ENCODE peak calls at places on chromosomes 12 and 14, in ten cellular contexts. One of them, this sample, is unnamed.

GRCh38 chr12:124687695-124688301 is 120.4 kb upstream of the NCOR2 start:
- DNase-seq in AG04450: no peak
- DNase-seq in activated B cell treated with CpG ODN at 0.5 μM for 24 hours: no peak
- DNase-seq in Peyer's patch: no peak
- DNase-seq in ascending aorta: no peak
- DNase-seq in body of pancreas: no peak
- DNase-seq in cardiac fibroblast: peak
- DNase-seq in astrocyte of the cerebellum: no peak
- DNase-seq in Caco-2: no peak
- DNase-seq in upper lobe of right lung: no peak
- DNase-seq in this sample: no peak

GRCh38 chr12:8032242-8033152 is at the start of gene FOXJ2:
- DNase-seq in AG04450: no peak
- DNase-seq in activated B cell treated with CpG ODN at 0.5 μM for 24 hours: peak
- DNase-seq in Peyer's patch: peak
- DNase-seq in ascending aorta: no peak
- DNase-seq in body of pancreas: peak
- DNase-seq in cardiac fibroblast: peak
- DNase-seq in astrocyte of the cerebellum: no peak
- DNase-seq in Caco-2: peak
- DNase-seq in upper lobe of right lung: peak
- DNase-seq in this sample: peak

GRCh38 chr12:108833355-108833733 is 24.0 kb downstream of the SSH1 start:
- DNase-seq in AG04450: no peak
- DNase-seq in activated B cell treated with CpG ODN at 0.5 μM for 24 hours: no peak
- DNase-seq in Peyer's patch: no peak
- DNase-seq in ascending aorta: no peak
- DNase-seq in body of pancreas: peak
- DNase-seq in cardiac fibroblast: peak
- DNase-seq in astrocyte of the cerebellum: peak
- DNase-seq in Caco-2: peak
- DNase-seq in upper lobe of right lung: no peak
- DNase-seq in this sample: no peak

GRCh38 chr14:96001866-96002510 is 37.2 kb upstream of the C14orf132 start:
- DNase-seq in AG04450: no peak
- DNase-seq in activated B cell treated with CpG ODN at 0.5 μM for 24 hours: no peak
- DNase-seq in Peyer's patch: no peak
- DNase-seq in ascending aorta: no peak
- DNase-seq in body of pancreas: no peak
- DNase-seq in cardiac fibroblast: no peak
- DNase-seq in astrocyte of the cerebellum: no peak
- DNase-seq in Caco-2: no peak
- DNase-seq in upper lobe of right lung: no peak
- DNase-seq in this sample: no peak

GRCh38 chr14:77967110-77967509 is 167.2 kb downstream of the ADCK1 start:
- DNase-seq in AG04450: no peak
- DNase-seq in activated B cell treated with CpG ODN at 0.5 μM for 24 hours: no peak
- DNase-seq in Peyer's patch: no peak
- DNase-seq in ascending aorta: no peak
- DNase-seq in body of pancreas: no peak
- DNase-seq in cardiac fibroblast: no peak
- DNase-seq in astrocyte of the cerebellum: no peak
- DNase-seq in Caco-2: no peak
- DNase-seq in upper lobe of right lung: no peak
- DNase-seq in this sample: no peak

GRCh38 chr14:31550589-31550988 is 10.6 kb upstream of the NUBPL start:
- DNase-seq in AG04450: no peak
- DNase-seq in activated B cell treated with CpG ODN at 0.5 μM for 24 hours: no peak
- DNase-seq in Peyer's patch: no peak
- DNase-seq in ascending aorta: no peak
- DNase-seq in body of pancreas: no peak
- DNase-seq in cardiac fibroblast: no peak
- DNase-seq in astrocyte of the cerebellum: no peak
- DNase-seq in Caco-2: no peak
- DNase-seq in upper lobe of right lung: no peak
- DNase-seq in this sample: no peak

GRCh38 chr12:83710851-83711250 is 1024.1 kb downstream of the TMTC2 start:
- DNase-seq in AG04450: no peak
- DNase-seq in activated B cell treated with CpG ODN at 0.5 μM for 24 hours: no peak
- DNase-seq in Peyer's patch: no peak
- DNase-seq in ascending aorta: no peak
- DNase-seq in body of pancreas: no peak
- DNase-seq in cardiac fibroblast: no peak
- DNase-seq in astrocyte of the cerebellum: no peak
- DNase-seq in Caco-2: no peak
- DNase-seq in upper lobe of right lung: no peak
- DNase-seq in this sample: no peak

GRCh38 chr12:1575287-1575798 is 19.0 kb downstream of the FBXL14 start:
- DNase-seq in AG04450: no peak
- DNase-seq in activated B cell treated with CpG ODN at 0.5 μM for 24 hours: no peak
- DNase-seq in Peyer's patch: no peak
- DNase-seq in ascending aorta: no peak
- DNase-seq in body of pancreas: peak
- DNase-seq in cardiac fibroblast: peak
- DNase-seq in astrocyte of the cerebellum: no peak
- DNase-seq in Caco-2: no peak
- DNase-seq in upper lobe of right lung: no peak
- DNase-seq in this sample: no peak

GRCh38 chr12:11795910-11796459 is 146.5 kb downstream of the ETV6 start:
- DNase-seq in AG04450: peak
- DNase-seq in activated B cell treated with CpG ODN at 0.5 μM for 24 hours: no peak
- DNase-seq in Peyer's patch: no peak
- DNase-seq in ascending aorta: no peak
- DNase-seq in body of pancreas: peak
- DNase-seq in cardiac fibroblast: peak
- DNase-seq in astrocyte of the cerebellum: peak
- DNase-seq in Caco-2: no peak
- DNase-seq in upper lobe of right lung: no peak
- DNase-seq in this sample: no peak

GRCh38 chr12:107053709-107054108 is 39.6 kb downstream of the CRY1 start:
- DNase-seq in AG04450: no peak
- DNase-seq in activated B cell treated with CpG ODN at 0.5 μM for 24 hours: no peak
- DNase-seq in Peyer's patch: no peak
- DNase-seq in ascending aorta: no peak
- DNase-seq in body of pancreas: no peak
- DNase-seq in cardiac fibroblast: no peak
- DNase-seq in astrocyte of the cerebellum: no peak
- DNase-seq in Caco-2: no peak
- DNase-seq in upper lobe of right lung: no peak
- DNase-seq in this sample: no peak

GRCh38 chr12:12008931-12009611 is 61.7 kb upstream of the BCL2L14 start:
- DNase-seq in AG04450: no peak
- DNase-seq in activated B cell treated with CpG ODN at 0.5 μM for 24 hours: no peak
- DNase-seq in Peyer's patch: no peak
- DNase-seq in ascending aorta: no peak
- DNase-seq in body of pancreas: no peak
- DNase-seq in cardiac fibroblast: peak
- DNase-seq in astrocyte of the cerebellum: peak
- DNase-seq in Caco-2: no peak
- DNase-seq in upper lobe of right lung: no peak
- DNase-seq in this sample: peak

GRCh38 chr14:77124345-77125274 is 17.0 kb downstream of the ZDHHC22 start:
- DNase-seq in AG04450: no peak
- DNase-seq in activated B cell treated with CpG ODN at 0.5 μM for 24 hours: peak
- DNase-seq in Peyer's patch: peak
- DNase-seq in ascending aorta: no peak
- DNase-seq in body of pancreas: peak
- DNase-seq in cardiac fibroblast: peak
- DNase-seq in astrocyte of the cerebellum: no peak
- DNase-seq in Caco-2: no peak
- DNase-seq in upper lobe of right lung: peak
- DNase-seq in this sample: no peak

GRCh38 chr14:59727073-59727661 is 143.4 kb downstream of the RTN1 start:
- DNase-seq in AG04450: no peak
- DNase-seq in activated B cell treated with CpG ODN at 0.5 μM for 24 hours: no peak
- DNase-seq in Peyer's patch: no peak
- DNase-seq in ascending aorta: no peak
- DNase-seq in body of pancreas: no peak
- DNase-seq in cardiac fibroblast: no peak
- DNase-seq in astrocyte of the cerebellum: no peak
- DNase-seq in Caco-2: no peak
- DNase-seq in upper lobe of right lung: no peak
- DNase-seq in this sample: no peak

GRCh38 chr14:87084908-87085307 is 908.1 kb downstream of the GALC start:
- DNase-seq in AG04450: no peak
- DNase-seq in activated B cell treated with CpG ODN at 0.5 μM for 24 hours: no peak
- DNase-seq in Peyer's patch: no peak
- DNase-seq in ascending aorta: no peak
- DNase-seq in body of pancreas: no peak
- DNase-seq in cardiac fibroblast: no peak
- DNase-seq in astrocyte of the cerebellum: no peak
- DNase-seq in Caco-2: no peak
- DNase-seq in upper lobe of right lung: no peak
- DNase-seq in this sample: no peak
- TF ChIP-seq CTCF in AG04450: no peak
- TF ChIP-seq CTCF in activated B cell treated with CpG ODN at 0.5 μM for 24 hours: no peak
- TF ChIP-seq CTCF in Peyer's patch: no peak
- TF ChIP-seq CTCF in ascending aorta: no peak
- TF ChIP-seq CTCF in body of pancreas: no peak
- TF ChIP-seq CTCF in cardiac fibroblast: no peak
- TF ChIP-seq CTCF in astrocyte of the cerebellum: no peak
- TF ChIP-seq CTCF in Caco-2: no peak
- TF ChIP-seq CTCF in upper lobe of right lung: no peak
- TF ChIP-seq CTCF in this sample: no peak

GRCh38 chr12:53452159-53453077 is 516 bp downstream of the PCBP2 start:
- DNase-seq in AG04450: peak
- DNase-seq in activated B cell treated with CpG ODN at 0.5 μM for 24 hours: peak
- DNase-seq in Peyer's patch: peak
- DNase-seq in ascending aorta: peak
- DNase-seq in body of pancreas: peak
- DNase-seq in cardiac fibroblast: peak
- DNase-seq in astrocyte of the cerebellum: peak
- DNase-seq in Caco-2: peak
- DNase-seq in upper lobe of right lung: peak
- DNase-seq in this sample: peak
- TF ChIP-seq CTCF in AG04450: peak
- TF ChIP-seq CTCF in activated B cell treated with CpG ODN at 0.5 μM for 24 hours: no peak
- TF ChIP-seq CTCF in Peyer's patch: peak
- TF ChIP-seq CTCF in ascending aorta: peak
- TF ChIP-seq CTCF in body of pancreas: no peak
- TF ChIP-seq CTCF in cardiac fibroblast: no peak
- TF ChIP-seq CTCF in astrocyte of the cerebellum: peak
- TF ChIP-seq CTCF in Caco-2: peak
- TF ChIP-seq CTCF in upper lobe of right lung: peak
- TF ChIP-seq CTCF in this sample: peak

GRCh38 chr14:91413547-91414474 is 3.8 kb downstream of the CCDC88C start:
- DNase-seq in AG04450: no peak
- DNase-seq in activated B cell treated with CpG ODN at 0.5 μM for 24 hours: no peak
- DNase-seq in Peyer's patch: peak
- DNase-seq in ascending aorta: no peak
- DNase-seq in body of pancreas: peak
- DNase-seq in cardiac fibroblast: no peak
- DNase-seq in astrocyte of the cerebellum: no peak
- DNase-seq in Caco-2: peak
- DNase-seq in upper lobe of right lung: peak
- DNase-seq in this sample: no peak
- TF ChIP-seq CTCF in AG04450: no peak
- TF ChIP-seq CTCF in activated B cell treated with CpG ODN at 0.5 μM for 24 hours: no peak
- TF ChIP-seq CTCF in Peyer's patch: no peak
- TF ChIP-seq CTCF in ascending aorta: no peak
- TF ChIP-seq CTCF in body of pancreas: no peak
- TF ChIP-seq CTCF in cardiac fibroblast: no peak
- TF ChIP-seq CTCF in astrocyte of the cerebellum: no peak
- TF ChIP-seq CTCF in Caco-2: no peak
- TF ChIP-seq CTCF in upper lobe of right lung: no peak
- TF ChIP-seq CTCF in this sample: no peak

GRCh38 chr14:105012171-105012985 is 8.5 kb downstream of the CDCA4 start:
- DNase-seq in AG04450: no peak
- DNase-seq in activated B cell treated with CpG ODN at 0.5 μM for 24 hours: no peak
- DNase-seq in Peyer's patch: peak
- DNase-seq in ascending aorta: no peak
- DNase-seq in body of pancreas: no peak
- DNase-seq in cardiac fibroblast: no peak
- DNase-seq in astrocyte of the cerebellum: no peak
- DNase-seq in Caco-2: no peak
- DNase-seq in upper lobe of right lung: no peak
- DNase-seq in this sample: no peak
- TF ChIP-seq CTCF in AG04450: peak
- TF ChIP-seq CTCF in activated B cell treated with CpG ODN at 0.5 μM for 24 hours: no peak
- TF ChIP-seq CTCF in Peyer's patch: peak
- TF ChIP-seq CTCF in ascending aorta: peak
- TF ChIP-seq CTCF in body of pancreas: no peak
- TF ChIP-seq CTCF in cardiac fibroblast: peak
- TF ChIP-seq CTCF in astrocyte of the cerebellum: peak
- TF ChIP-seq CTCF in Caco-2: no peak
- TF ChIP-seq CTCF in upper lobe of right lung: peak
- TF ChIP-seq CTCF in this sample: peak

GRCh38 chr12:69578283-69578682 is 7.0 kb upstream of the CCT2 start:
- DNase-seq in AG04450: no peak
- DNase-seq in activated B cell treated with CpG ODN at 0.5 μM for 24 hours: no peak
- DNase-seq in Peyer's patch: no peak
- DNase-seq in ascending aorta: no peak
- DNase-seq in body of pancreas: no peak
- DNase-seq in cardiac fibroblast: no peak
- DNase-seq in astrocyte of the cerebellum: no peak
- DNase-seq in Caco-2: no peak
- DNase-seq in upper lobe of right lung: no peak
- DNase-seq in this sample: no peak

GRCh38 chr12:69580074-69580473 is 5.2 kb upstream of the CCT2 start:
- DNase-seq in AG04450: no peak
- DNase-seq in activated B cell treated with CpG ODN at 0.5 μM for 24 hours: no peak
- DNase-seq in Peyer's patch: no peak
- DNase-seq in ascending aorta: no peak
- DNase-seq in body of pancreas: no peak
- DNase-seq in cardiac fibroblast: no peak
- DNase-seq in astrocyte of the cerebellum: no peak
- DNase-seq in Caco-2: no peak
- DNase-seq in upper lobe of right lung: no peak
- DNase-seq in this sample: no peak

GRCh38 chr12:69585189-69586062 is at the start of gene CCT2:
- DNase-seq in AG04450: peak
- DNase-seq in activated B cell treated with CpG ODN at 0.5 μM for 24 hours: peak
- DNase-seq in Peyer's patch: peak
- DNase-seq in ascending aorta: peak
- DNase-seq in body of pancreas: peak
- DNase-seq in cardiac fibroblast: peak
- DNase-seq in astrocyte of the cerebellum: peak
- DNase-seq in Caco-2: peak
- DNase-seq in upper lobe of right lung: peak
- DNase-seq in this sample: peak

GRCh38 chr12:69579029-69579428 is 6.2 kb upstream of the CCT2 start:
- DNase-seq in AG04450: no peak
- DNase-seq in activated B cell treated with CpG ODN at 0.5 μM for 24 hours: no peak
- DNase-seq in Peyer's patch: no peak
- DNase-seq in ascending aorta: no peak
- DNase-seq in body of pancreas: no peak
- DNase-seq in cardiac fibroblast: no peak
- DNase-seq in astrocyte of the cerebellum: no peak
- DNase-seq in Caco-2: no peak
- DNase-seq in upper lobe of right lung: no peak
- DNase-seq in this sample: no peak

GRCh38 chr12:69583203-69583602 is 2.1 kb upstream of the CCT2 start:
- DNase-seq in AG04450: no peak
- DNase-seq in activated B cell treated with CpG ODN at 0.5 μM for 24 hours: no peak
- DNase-seq in Peyer's patch: no peak
- DNase-seq in ascending aorta: no peak
- DNase-seq in body of pancreas: no peak
- DNase-seq in cardiac fibroblast: peak
- DNase-seq in astrocyte of the cerebellum: no peak
- DNase-seq in Caco-2: peak
- DNase-seq in upper lobe of right lung: no peak
- DNase-seq in this sample: no peak
- TF ChIP-seq CTCF in AG04450: peak
- TF ChIP-seq CTCF in activated B cell treated with CpG ODN at 0.5 μM for 24 hours: no peak
- TF ChIP-seq CTCF in Peyer's patch: no peak
- TF ChIP-seq CTCF in ascending aorta: no peak
- TF ChIP-seq CTCF in body of pancreas: no peak
- TF ChIP-seq CTCF in cardiac fibroblast: peak
- TF ChIP-seq CTCF in astrocyte of the cerebellum: no peak
- TF ChIP-seq CTCF in Caco-2: peak
- TF ChIP-seq CTCF in upper lobe of right lung: no peak
- TF ChIP-seq CTCF in this sample: no peak

GRCh38 chr12:56333679-56334489 is at the start of gene PAN2:
- DNase-seq in AG04450: peak
- DNase-seq in activated B cell treated with CpG ODN at 0.5 μM for 24 hours: peak
- DNase-seq in Peyer's patch: peak
- DNase-seq in ascending aorta: peak
- DNase-seq in body of pancreas: peak
- DNase-seq in cardiac fibroblast: peak
- DNase-seq in astrocyte of the cerebellum: peak
- DNase-seq in Caco-2: peak
- DNase-seq in upper lobe of right lung: peak
- DNase-seq in this sample: peak
- TF ChIP-seq CTCF in AG04450: peak
- TF ChIP-seq CTCF in activated B cell treated with CpG ODN at 0.5 μM for 24 hours: no peak
- TF ChIP-seq CTCF in Peyer's patch: peak
- TF ChIP-seq CTCF in ascending aorta: peak
- TF ChIP-seq CTCF in body of pancreas: peak
- TF ChIP-seq CTCF in cardiac fibroblast: peak
- TF ChIP-seq CTCF in astrocyte of the cerebellum: peak
- TF ChIP-seq CTCF in Caco-2: peak
- TF ChIP-seq CTCF in upper lobe of right lung: peak
- TF ChIP-seq CTCF in this sample: peak